ENCODE peak calls at places on chromosomes 16 and 17, in six cellular contexts. F, N, S, H, L and G are unnamed samples. For H3K27me3 and H3K36me3, the result is how much of the 10 kb centered on the place peaks cover.

GRCh38 chr16:3938843-3939624 is 58.5 kb upstream of the CREBBP start:
- DNase-seq in L (peak), N (no peak), S (peak), F (peak), H (peak), G (no peak)

GRCh38 chr16:4052801-4053662 is 63.2 kb downstream of the ADCY9 start:
- DNase-seq in L (no peak), S (peak), F (no peak), N (peak), H (peak), G (peak)

GRCh38 chr17:1180958-1181768 is 1.4 kb upstream of the ABR start:
- DNase-seq in F (no peak), L (no peak), H (no peak), N (no peak), S (no peak), G (no peak)

GRCh38 chr16:844638-845348 is 44.3 kb upstream of the GNG13 start:
- DNase-seq in F (no peak), N (no peak), L (no peak), H (no peak), S (peak), G (no peak)

GRCh38 chr16:18969855-18970240 is 13.9 kb upstream of the TMC7 start:
- DNase-seq in H (no peak), L (no peak), S (no peak), N (no peak), F (no peak), G (no peak)

GRCh38 chr17:47741109-47741792 is 8.2 kb downstream of the TBX21 start:
- DNase-seq in S (no peak), N (no peak), L (no peak), F (no peak), H (no peak), G (no peak)

GRCh38 chr16:90046122-90046970 is 27.1 kb upstream of the DBNDD1 start:
- DNase-seq in S (peak), L (no peak), F (no peak), N (no peak), H (no peak), G (no peak)

GRCh38 chr16:24988593-24989338 is 26.4 kb downstream of the ARHGAP17 start:
- DNase-seq in H (peak), L (no peak), N (no peak), F (no peak), S (no peak), G (peak)

GRCh38 chr17:61490540-61490975 is 38.3 kb downstream of the TBX4 start:
- DNase-seq in S (no peak), N (no peak), H (peak), L (no peak), F (no peak), G (peak)

GRCh38 chr17:72632026-72632684 is 460.3 kb downstream of the SLC39A11 start:
- DNase-seq in N (peak), S (no peak), F (no peak), L (no peak), H (no peak), G (no peak)

GRCh38 chr17:49216953-49217650 is 6.6 kb downstream of the ABI3 start:
- DNase-seq in F (no peak), S (peak), H (no peak), L (no peak), N (peak), G (no peak)

GRCh38 chr17:33377837-33378236 is 84.7 kb upstream of the ASIC2 start:
- DNase-seq in S (no peak), N (no peak), H (no peak), L (no peak), F (no peak), G (no peak)

GRCh38 chr16:7025616-7026190 is 306.9 kb upstream of the RBFOX1 start:
- DNase-seq in F (peak), S (peak), N (peak), L (no peak), H (peak), G (peak)

GRCh38 chr16:75234856-75235696 is 16.3 kb downstream of the CTRB1 start:
- DNase-seq in L (no peak), S (peak), N (no peak), F (peak), H (no peak), G (no peak)

GRCh38 chr17:27601069-27601974 is 29.7 kb upstream of the LGALS9 start:
- DNase-seq in S (peak), F (peak), H (peak), N (peak), L (peak), G (peak)

GRCh38 chr17:71501716-71502115 is 619.1 kb upstream of the SOX9 start:
- DNase-seq in F (no peak), H (no peak), L (no peak), N (no peak), S (no peak), G (no peak)

GRCh38 chr17:78717431-78717980 is 64.6 kb downstream of the CYTH1 start:
- DNase-seq in H (no peak), S (no peak), N (no peak), F (no peak), L (no peak), G (no peak)

GRCh38 chr17:48131216-48131824 is 23.8 kb downstream of the SNX11 start:
- DNase-seq in N (no peak), S (no peak), F (peak), L (no peak), H (peak), G (peak)

GRCh38 chr16:1501630-1502029 is 8.5 kb downstream of the TELO2 start:
- DNase-seq in L (no peak), N (no peak), F (peak), H (no peak), S (no peak), G (no peak)

GRCh38 chr16:50152807-50153647 is at the start of gene TENT4B:
- DNase-seq in L (peak), H (peak), S (peak), F (peak), N (peak), G (peak)

GRCh38 chr17:12996941-12997340 is 20.9 kb downstream of the ELAC2 start:
- DNase-seq in H (no peak), L (no peak), S (no peak), F (no peak), N (no peak), G (no peak)

GRCh38 chr16:11669380-11670146 is 1.3 kb downstream of the SNN start:
- DNase-seq in H (no peak), S (peak), L (no peak), N (peak), F (no peak), G (no peak)

GRCh38 chr17:6374761-6375312 is 60.1 kb downstream of the AIPL1 start:
- DNase-seq in F (no peak), H (peak), L (no peak), N (no peak), S (no peak), G (peak)

GRCh38 chr16:29808219-29808900 is 2.0 kb downstream of the MAZ start:
- DNase-seq in F (peak), H (no peak), S (peak), L (no peak), N (no peak), G (no peak)

GRCh38 chr17:81968396-81968745 is 7.4 kb upstream of the NOTUM start:
- DNase-seq in N (no peak), S (no peak), F (no peak), L (no peak), H (no peak), G (no peak)
- H3K4me3 ChIP-seq in N (no peak), S (peak), F (no peak), L (peak), H (no peak), G (no peak)

DNA sequence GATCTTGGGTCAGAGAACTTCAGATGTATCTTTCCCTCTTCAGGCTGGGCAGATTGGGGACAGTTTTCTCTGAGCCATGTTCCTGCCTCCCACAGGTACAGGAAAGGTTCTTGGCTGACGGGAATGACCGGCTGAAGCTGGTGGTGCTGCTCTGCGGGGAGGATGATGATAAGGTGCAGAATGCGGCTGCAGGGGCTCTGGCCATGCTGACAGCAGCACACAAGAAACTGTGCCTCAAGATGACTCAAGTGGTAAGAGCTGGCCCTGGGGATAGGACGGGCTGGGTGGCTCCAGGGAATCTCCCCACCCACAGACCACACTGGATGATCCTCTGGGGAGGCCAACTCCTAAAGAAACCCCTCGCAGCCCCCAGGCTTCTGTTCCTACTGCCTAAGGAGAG is 10.9 kb downstream of the SLC35G3 start:
- DNase-seq in S (no peak), F (no peak), N (no peak), L (no peak), H (no peak), G (peak)
- H3K27me3 ChIP-seq in S (under half), F (under half), N (under half), L (under half), H (under half), G (under half)

GRCh38 chr17:75695141-75695829 is 26.0 kb upstream of the ITGB4 start:
- DNase-seq in H (no peak), S (no peak), N (no peak), F (no peak), L (no peak), G (peak)
- H3K36me3 ChIP-seq in H (under half), S (under half), N (under half), F (under half), L (under half), G (under half)

GRCh38 chr17:29585080-29585751 is 4.2 kb downstream of the GIT1 start:
- DNase-seq in S (peak), F (no peak), H (no peak), N (peak), L (no peak), G (no peak)
- H3K4me3 ChIP-seq in S (peak), F (no peak), H (no peak), N (peak), L (peak), G (no peak)

GRCh38 chr17:45650601-45651000 is 133.5 kb upstream of the CRHR1 start:
- DNase-seq in S (no peak), L (no peak), N (no peak), F (no peak), H (no peak), G (no peak)
- H3K27me3 ChIP-seq in S (under half), L (under half), N (under half), F (under half), H (under half), G (under half)

GRCh38 chr16:57760357-57761160 is 25.0 kb downstream of the KATNB1 start:
- DNase-seq in H (no peak), F (no peak), S (peak), L (no peak), N (peak), G (no peak)
- H3K36me3 ChIP-seq in H (half or more), F (under half), S (under half), L (under half), N (under half), G (under half)

DNA sequence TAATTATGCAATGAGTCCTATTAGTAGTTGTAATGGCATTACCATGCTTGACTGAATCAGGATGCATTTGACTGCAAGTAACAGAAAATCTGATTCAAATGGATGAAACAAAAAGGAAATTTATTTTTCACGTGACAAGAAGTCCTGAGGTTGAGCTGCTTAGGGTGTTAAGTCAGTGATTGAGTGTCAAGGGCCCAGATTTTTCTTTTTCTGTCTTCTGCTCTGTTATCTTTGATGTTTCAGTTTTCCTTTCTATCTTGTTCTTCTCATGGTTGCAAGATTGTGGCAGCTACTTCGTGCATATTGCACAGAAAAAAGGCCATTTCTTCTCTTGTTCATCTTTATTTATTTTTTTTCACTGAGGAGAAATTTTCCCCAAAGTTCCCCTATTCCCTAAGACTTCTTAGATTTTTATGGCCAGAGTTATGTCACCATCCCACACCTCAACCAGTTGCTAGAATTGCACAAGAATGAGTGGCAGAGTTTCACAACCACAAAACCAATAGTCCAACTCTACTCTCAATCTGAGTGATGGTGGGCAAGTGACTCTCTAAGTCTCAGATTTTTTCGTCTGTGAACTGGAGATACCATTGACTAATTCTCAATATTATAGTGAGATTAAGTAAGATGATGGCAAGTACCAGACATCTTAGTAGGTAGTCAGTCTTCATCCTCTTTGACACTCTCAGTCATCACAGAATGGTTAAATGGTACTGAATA is 15.7 kb upstream of the GPR139 start:
- DNase-seq in S (no peak), H (no peak), F (no peak), L (no peak), N (no peak), G (no peak)
- H3K4me3 ChIP-seq in S (no peak), H (no peak), F (no peak), L (no peak), N (no peak), G (no peak)

GRCh38 chr17:9037741-9038140 is 16.4 kb downstream of the NTN1 start:
- DNase-seq in F (no peak), S (no peak), L (no peak), H (no peak), N (no peak), G (no peak)
- H3K27me3 ChIP-seq in F (under half), S (under half), L (under half), H (under half), N (under half), G (under half)

GRCh38 chr17:65261152-65261551 is 124.0 kb downstream of the RGS9 start:
- DNase-seq in H (no peak), N (no peak), F (no peak), L (no peak), S (no peak), G (no peak)
- H3K36me3 ChIP-seq in H (under half), N (under half), F (under half), L (under half), S (under half), G (under half)